ENCODE peak calls at places on chromosomes 12 and 14, in five cellular contexts. R is IMR-90, C is A549, F is H1, K is HepG2. W is an unnamed sample.

GRCh38 chr12:124927325-124928094 is 13.1 kb upstream of the UBC start:
- DNase-seq in R (peak; percentile 79), C (peak; percentile 95), F (peak; percentile 99), K (peak; percentile 85), W (peak; percentile 92)

GRCh38 chr14:91501951-91502930 is 7.9 kb downstream of the PPP4R3A start:
- DNase-seq in R (no peak), C (no peak), F (no peak), K (no peak), W (no peak)

GRCh38 chr14:56244138-56244789 is 126.1 kb downstream of the PELI2 start:
- DNase-seq in R (peak; percentile 94), C (peak; percentile 45), F (no peak), K (no peak), W (no peak)

GRCh38 chr14:103880334-103880985 is 33.1 kb upstream of the PPP1R13B start:
- DNase-seq in R (peak; percentile 51), C (no peak), F (no peak), K (no peak), W (no peak)

GRCh38 chr12:88638956-88639355 is 58.7 kb upstream of the KITLG start:
- DNase-seq in R (peak; percentile 50), C (no peak), F (no peak), K (no peak), W (no peak)

GRCh38 chr12:78562358-78563205 is 302.0 kb upstream of the SYT1 start:
- DNase-seq in R (peak; percentile 2), C (peak; percentile 46), F (no peak), K (peak; percentile 1), W (no peak)

GRCh38 chr14:94423465-94424056 is 29.0 kb downstream of the SERPINA11 start:
- DNase-seq in R (peak; percentile 59), C (peak; percentile 75), F (peak; percentile 88), K (peak; percentile 80), W (peak; percentile 47)

GRCh38 chr12:58009355-58009754 is 68.0 kb downstream of the ATP23 start:
- DNase-seq in R (no peak), C (no peak), F (no peak), K (no peak), W (no peak)

GRCh38 chr12:131732996-131733615 is 22.2 kb downstream of the SFSWAP start:
- DNase-seq in R (no peak), C (no peak), F (no peak), K (no peak), W (no peak)

GRCh38 chr12:52032431-52032796 is 18.8 kb upstream of the NR4A1 start:
- DNase-seq in R (peak; percentile 80), C (no peak), F (no peak), K (no peak), W (no peak)

GRCh38 chr14:101442451-101442850 is 118.8 kb upstream of the DIO3 start:
- DNase-seq in R (no peak), C (no peak), F (no peak), K (no peak), W (no peak)

GRCh38 chr12:31896514-31897039 is 62.6 kb upstream of the RESF1 start:
- DNase-seq in R (peak; percentile 38), C (no peak), F (no peak), K (no peak), W (peak; percentile 77)

GRCh38 chr12:103680591-103681065 is 93.6 kb downstream of the STAB2 start:
- DNase-seq in R (peak; percentile 4), C (no peak), F (no peak), K (no peak), W (peak; percentile 37)

GRCh38 chr14:41285193-41285748 is 321.4 kb upstream of the LRFN5 start:
- DNase-seq in R (peak; percentile 1), C (peak; percentile 5), F (peak; percentile 50), K (peak; percentile 40), W (peak; percentile 16)

GRCh38 chr14:39469094-39469710 is 37.0 kb upstream of the FBXO33 start:
- DNase-seq in R (no peak), C (peak; percentile 35), F (peak; percentile 56), K (peak; percentile 74), W (no peak)

GRCh38 chr14:100885196-100886030 is 18.1 kb downstream of the RTL1 start:
- DNase-seq in R (no peak), C (no peak), F (no peak), K (no peak), W (no peak)

GRCh38 chr14:64639340-64639821 is 64.8 kb upstream of the PLEKHG3 start:
- DNase-seq in R (peak; percentile 46), C (no peak), F (no peak), K (no peak), W (no peak)

GRCh38 chr12:45329702-45330101 is 113.8 kb downstream of the ANO6 start:
- DNase-seq in R (no peak), C (no peak), F (no peak), K (no peak), W (no peak)

GRCh38 chr12:45329238-45329637 is 113.3 kb downstream of the ANO6 start:
- DNase-seq in R (no peak), C (no peak), F (no peak), K (no peak), W (no peak)

GRCh38 chr12:45327823-45328383 is 112.0 kb downstream of the ANO6 start:
- DNase-seq in R (peak; percentile 27), C (no peak), F (no peak), K (no peak), W (no peak)

GRCh38 chr12:45324391-45324790 is 108.5 kb downstream of the ANO6 start:
- DNase-seq in R (peak; percentile 28), C (no peak), F (no peak), K (no peak), W (peak; percentile 32)

GRCh38 chr12:45326358-45326971 is 110.6 kb downstream of the ANO6 start:
- DNase-seq in R (no peak), C (no peak), F (no peak), K (no peak), W (no peak)
- TF ChIP-seq MAFK in R (no peak), C (no peak), F (no peak), K (no peak), W (no peak)

GRCh38 chr14:54487771-54488170 is 1.0 kb downstream of the GMFB start:
- DNase-seq in R (peak; percentile 53), C (peak; percentile 53), F (no peak), K (no peak), W (no peak)
- TF ChIP-seq MAFK in R (no peak), C (no peak), F (no peak), K (no peak), W (no peak)

GRCh38 chr14:31036552-31036951 is 10.4 kb upstream of the STRN3 start:
- DNase-seq in R (no peak), C (no peak), F (no peak), K (no peak), W (no peak)

GRCh38 chr14:31043379-31043778 is 17.2 kb upstream of the STRN3 start:
- DNase-seq in R (no peak), C (no peak), F (no peak), K (no peak), W (no peak)

GRCh38 chr14:31037709-31038221 is 11.6 kb upstream of the STRN3 start:
- DNase-seq in R (no peak), C (no peak), F (no peak), K (peak; percentile 85), W (no peak)

GRCh38 chr14:31042300-31042699 is 16.1 kb upstream of the STRN3 start:
- DNase-seq in R (no peak), C (no peak), F (no peak), K (no peak), W (no peak)

DNA sequence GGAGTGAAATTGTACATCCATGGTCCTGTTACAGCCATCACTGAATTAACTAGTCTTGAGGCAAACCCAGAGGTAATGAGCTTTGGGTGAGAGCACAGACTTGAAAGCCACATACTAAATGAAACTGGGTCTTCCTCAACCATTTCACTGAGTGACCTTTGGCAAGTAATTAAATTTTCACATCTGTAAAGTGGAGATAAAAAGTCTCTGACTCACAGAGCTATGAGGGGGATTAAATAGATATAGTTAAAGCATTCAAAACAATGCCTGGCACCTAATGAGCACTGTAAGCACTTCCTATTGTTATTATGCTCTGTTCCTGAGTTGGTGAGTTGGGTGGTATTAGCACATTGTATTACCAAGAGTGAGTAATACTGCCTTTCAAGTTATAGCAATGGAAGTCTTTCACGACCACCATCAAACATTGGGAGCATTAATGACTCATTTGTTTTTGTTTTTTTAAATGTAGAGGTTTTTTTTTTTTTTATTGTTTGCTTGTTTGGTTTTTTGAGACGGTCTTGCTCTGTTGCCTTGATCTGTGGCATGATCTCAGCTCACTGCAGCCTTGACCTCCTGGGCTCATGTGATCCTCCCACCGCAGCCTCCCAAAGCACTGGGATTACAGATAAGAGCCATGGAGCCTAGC is 12.5 kb upstream of the STRN3 start:
- DNase-seq in R (no peak), C (no peak), F (no peak), K (peak; percentile 82), W (no peak)
- TF ChIP-seq MAFK in R (no peak), C (no peak), F (no peak), K (no peak), W (no peak)

DNA sequence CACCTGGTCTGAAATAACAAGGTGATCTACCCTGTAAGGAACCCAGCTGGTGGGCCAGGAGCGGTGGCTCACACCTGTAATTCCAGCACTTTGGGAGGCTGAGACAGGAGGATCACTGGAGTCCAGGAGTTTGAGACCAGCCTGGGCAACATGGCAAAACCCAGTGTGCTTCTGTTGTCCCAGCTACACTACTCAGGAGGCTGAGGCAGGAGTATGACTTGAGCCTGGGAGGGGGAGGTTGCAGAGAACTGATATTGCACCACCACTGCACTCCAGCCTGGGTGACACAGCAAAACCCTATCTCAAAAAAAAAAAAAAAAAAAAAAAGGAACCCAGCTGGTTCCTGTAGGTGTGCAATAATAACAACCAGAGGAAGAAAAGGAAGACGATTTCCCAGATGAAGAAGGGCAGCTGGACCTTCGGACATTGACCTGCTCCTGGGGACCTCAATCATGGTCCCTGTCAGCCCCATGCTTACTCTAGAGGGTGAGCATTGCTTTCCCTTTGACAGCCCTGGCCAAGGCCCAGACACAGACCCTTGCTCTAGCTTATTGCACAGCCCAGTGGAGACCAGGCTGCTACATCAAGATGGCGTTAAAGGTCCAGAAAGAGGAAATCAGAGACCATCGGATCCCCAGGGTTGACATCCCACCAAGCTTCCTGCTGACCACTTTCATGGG is 5.4 kb downstream of the FOS start:
- DNase-seq in R (peak; percentile 51), C (peak; percentile 77), F (no peak), K (peak; percentile 44), W (peak; percentile 78)
- TF ChIP-seq MAFK in R (peak; percentile 34), C (peak; percentile 82), F (no peak), K (peak; percentile 46), W (peak; percentile 86)

GRCh38 chr12:119786539-119786938 is 90.6 kb downstream of the CIT start:
- DNase-seq in R (no peak), C (no peak), F (no peak), K (no peak), W (no peak)

GRCh38 chr12:119784673-119785072 is 92.4 kb downstream of the CIT start:
- DNase-seq in R (no peak), C (no peak), F (no peak), K (no peak), W (no peak)

GRCh38 chr12:119780786-119781434 is 96.2 kb downstream of the CIT start:
- DNase-seq in R (peak; percentile 37), C (peak; percentile 57), F (peak; percentile 50), K (peak; percentile 37), W (peak; percentile 45)

GRCh38 chr12:119783787-119784186 is 93.3 kb downstream of the CIT start:
- DNase-seq in R (no peak), C (no peak), F (no peak), K (no peak), W (no peak)

DNA sequence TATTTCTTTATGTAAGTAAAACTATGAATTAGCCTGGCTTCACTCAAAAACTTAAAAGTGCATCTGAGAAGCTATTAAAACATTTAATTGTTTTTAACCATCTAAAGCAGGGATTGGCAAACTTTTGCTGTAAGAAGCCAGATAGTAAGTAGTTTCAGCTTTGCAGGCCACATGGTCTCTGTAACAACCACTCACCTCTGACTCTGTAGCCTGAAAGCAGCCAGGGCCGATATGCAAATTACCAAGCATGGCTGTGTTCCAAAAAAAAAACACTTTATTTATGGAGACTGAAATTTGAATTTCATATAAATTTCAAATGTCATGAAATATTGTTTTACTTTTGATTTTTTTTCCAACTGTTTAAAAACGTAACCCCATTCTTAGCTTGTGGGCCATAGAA is 95.3 kb downstream of the CIT start:
- DNase-seq in R (no peak), C (no peak), F (no peak), K (no peak), W (no peak)
- TF ChIP-seq MAFK in R (no peak), C (no peak), F (no peak), K (no peak), W (no peak)

W was measured in K562.